ENCODE peak calls at places on chromosomes 2 and 18, in seven cellular contexts. One of them, this sample, is unnamed.

GRCh38 chr2:25222475-25223121 is 54.2 kb upstream of the POMC start:
- DNase-seq in Panc1: no peak
- DNase-seq in cardiac muscle cell: no peak
- DNase-seq in H9: no peak
- DNase-seq in HepG2: no peak
- DNase-seq in foreskin fibroblast: no peak
- DNase-seq in H1: no peak
- DNase-seq in this sample: no peak

GRCh38 chr2:102657770-102658169 is 38.4 kb downstream of the SLC9A2 start:
- DNase-seq in Panc1: no peak
- DNase-seq in cardiac muscle cell: no peak
- DNase-seq in H9: no peak
- DNase-seq in HepG2: no peak
- DNase-seq in foreskin fibroblast: no peak
- DNase-seq in H1: no peak
- DNase-seq in this sample: no peak

GRCh38 chr18:50947899-50948298 is 19.9 kb upstream of the ELAC1 start:
- DNase-seq in Panc1: no peak
- DNase-seq in cardiac muscle cell: peak
- DNase-seq in H9: no peak
- DNase-seq in HepG2: no peak
- DNase-seq in foreskin fibroblast: peak
- DNase-seq in H1: no peak
- DNase-seq in this sample: peak

GRCh38 chr2:65473045-65473444 is 40.6 kb upstream of the SPRED2 start:
- DNase-seq in Panc1: no peak
- DNase-seq in cardiac muscle cell: no peak
- DNase-seq in H9: no peak
- DNase-seq in HepG2: no peak
- DNase-seq in foreskin fibroblast: no peak
- DNase-seq in H1: no peak
- DNase-seq in this sample: no peak

GRCh38 chr2:58913082-58913726 is 672.1 kb upstream of the FANCL start:
- DNase-seq in Panc1: no peak
- DNase-seq in cardiac muscle cell: no peak
- DNase-seq in H9: no peak
- DNase-seq in HepG2: no peak
- DNase-seq in foreskin fibroblast: no peak
- DNase-seq in H1: no peak
- DNase-seq in this sample: no peak

GRCh38 chr2:55620123-55620779 is 2.8 kb upstream of the PPP4R3B start:
- DNase-seq in Panc1: no peak
- DNase-seq in cardiac muscle cell: peak
- DNase-seq in H9: peak
- DNase-seq in HepG2: peak
- DNase-seq in foreskin fibroblast: peak
- DNase-seq in H1: no peak
- DNase-seq in this sample: no peak

GRCh38 chr2:128504242-128505149 is 185.8 kb upstream of the HS6ST1 start:
- DNase-seq in Panc1: no peak
- DNase-seq in cardiac muscle cell: no peak
- DNase-seq in H9: peak
- DNase-seq in HepG2: no peak
- DNase-seq in foreskin fibroblast: no peak
- DNase-seq in H1: no peak
- DNase-seq in this sample: no peak

GRCh38 chr18:53991805-53992204 is 232.7 kb downstream of the MBD2 start:
- DNase-seq in Panc1: no peak
- DNase-seq in cardiac muscle cell: peak
- DNase-seq in H9: no peak
- DNase-seq in HepG2: no peak
- DNase-seq in foreskin fibroblast: peak
- DNase-seq in H1: no peak
- DNase-seq in this sample: no peak

GRCh38 chr2:217429981-217430500 is 570.2 kb upstream of the TNP1 start:
- DNase-seq in Panc1: no peak
- DNase-seq in cardiac muscle cell: no peak
- DNase-seq in H9: no peak
- DNase-seq in HepG2: no peak
- DNase-seq in foreskin fibroblast: peak
- DNase-seq in H1: no peak
- DNase-seq in this sample: no peak

GRCh38 chr2:212863185-212863588 is 288.2 kb downstream of the IKZF2 start:
- DNase-seq in Panc1: no peak
- DNase-seq in cardiac muscle cell: peak
- DNase-seq in H9: peak
- DNase-seq in HepG2: peak
- DNase-seq in foreskin fibroblast: peak
- DNase-seq in H1: peak
- DNase-seq in this sample: no peak

GRCh38 chr2:85799215-85799956 is 45.6 kb downstream of the ATOH8 start:
- DNase-seq in Panc1: no peak
- DNase-seq in cardiac muscle cell: no peak
- DNase-seq in H9: no peak
- DNase-seq in HepG2: peak
- DNase-seq in foreskin fibroblast: no peak
- DNase-seq in H1: no peak
- DNase-seq in this sample: no peak

GRCh38 chr2:127674241-127675209 is 805 bp downstream of the LIMS2 start:
- DNase-seq in Panc1: no peak
- DNase-seq in cardiac muscle cell: no peak
- DNase-seq in H9: peak
- DNase-seq in HepG2: no peak
- DNase-seq in foreskin fibroblast: peak
- DNase-seq in H1: no peak
- DNase-seq in this sample: no peak

GRCh38 chr2:160175169-160176130 is 24.6 kb downstream of the ITGB6 start:
- DNase-seq in Panc1: no peak
- DNase-seq in cardiac muscle cell: no peak
- DNase-seq in H9: no peak
- DNase-seq in HepG2: no peak
- DNase-seq in foreskin fibroblast: no peak
- DNase-seq in H1: no peak
- DNase-seq in this sample: no peak

GRCh38 chr2:238288650-238289573 is 502 bp upstream of the PER2 start:
- DNase-seq in Panc1: peak
- DNase-seq in cardiac muscle cell: peak
- DNase-seq in H9: peak
- DNase-seq in HepG2: peak
- DNase-seq in foreskin fibroblast: peak
- DNase-seq in H1: peak
- DNase-seq in this sample: peak

GRCh38 chr2:8337321-8337720 is 344.5 kb upstream of the ID2 start:
- DNase-seq in Panc1: no peak
- DNase-seq in cardiac muscle cell: no peak
- DNase-seq in H9: no peak
- DNase-seq in HepG2: no peak
- DNase-seq in foreskin fibroblast: no peak
- DNase-seq in H1: no peak
- DNase-seq in this sample: no peak

GRCh38 chr2:238704471-238705230 is 143.2 kb upstream of the TWIST2 start:
- DNase-seq in Panc1: no peak
- DNase-seq in cardiac muscle cell: no peak
- DNase-seq in H9: no peak
- DNase-seq in HepG2: no peak
- DNase-seq in foreskin fibroblast: no peak
- DNase-seq in H1: no peak
- DNase-seq in this sample: no peak

GRCh38 chr2:240720686-240721595 is 29.3 kb downstream of the AQP12A start:
- DNase-seq in Panc1: no peak
- DNase-seq in cardiac muscle cell: no peak
- DNase-seq in H9: no peak
- DNase-seq in HepG2: no peak
- DNase-seq in foreskin fibroblast: no peak
- DNase-seq in H1: no peak
- DNase-seq in this sample: no peak

GRCh38 chr2:101976887-101977286 is 14.9 kb upstream of the IL1R2 start:
- DNase-seq in Panc1: no peak
- DNase-seq in cardiac muscle cell: no peak
- DNase-seq in H9: no peak
- DNase-seq in HepG2: no peak
- DNase-seq in foreskin fibroblast: no peak
- DNase-seq in H1: no peak
- DNase-seq in this sample: no peak

GRCh38 chr2:102442967-102443828 is 20.2 kb downstream of the IL18RAP start:
- DNase-seq in Panc1: peak
- DNase-seq in cardiac muscle cell: peak
- DNase-seq in H9: no peak
- DNase-seq in HepG2: peak
- DNase-seq in foreskin fibroblast: peak
- DNase-seq in H1: no peak
- DNase-seq in this sample: peak

GRCh38 chr2:50727940-50728339 is 304.0 kb downstream of the NRXN1 start:
- DNase-seq in Panc1: no peak
- DNase-seq in cardiac muscle cell: no peak
- DNase-seq in H9: no peak
- DNase-seq in HepG2: no peak
- DNase-seq in foreskin fibroblast: no peak
- DNase-seq in H1: no peak
- DNase-seq in this sample: no peak

GRCh38 chr2:100038019-100038418 is 104.4 kb downstream of the AFF3 start:
- DNase-seq in Panc1: no peak
- DNase-seq in cardiac muscle cell: no peak
- DNase-seq in H9: peak
- DNase-seq in HepG2: no peak
- DNase-seq in foreskin fibroblast: no peak
- DNase-seq in H1: no peak
- DNase-seq in this sample: no peak

GRCh38 chr2:240965296-240965904 is 33.0 kb upstream of the SNED1 start:
- DNase-seq in Panc1: no peak
- DNase-seq in cardiac muscle cell: peak
- DNase-seq in H9: no peak
- DNase-seq in HepG2: no peak
- DNase-seq in foreskin fibroblast: no peak
- DNase-seq in H1: no peak
- DNase-seq in this sample: no peak

GRCh38 chr2:72934683-72935610 is 17.6 kb downstream of the EMX1 start:
- DNase-seq in Panc1: no peak
- DNase-seq in cardiac muscle cell: no peak
- DNase-seq in H9: peak
- DNase-seq in HepG2: peak
- DNase-seq in foreskin fibroblast: no peak
- DNase-seq in H1: no peak
- DNase-seq in this sample: no peak
- TF ChIP-seq CTCF in Panc1: no peak
- TF ChIP-seq CTCF in cardiac muscle cell: no peak
- TF ChIP-seq CTCF in H9: peak
- TF ChIP-seq CTCF in HepG2: peak
- TF ChIP-seq CTCF in foreskin fibroblast: no peak
- TF ChIP-seq CTCF in H1: peak
- TF ChIP-seq CTCF in this sample: peak

GRCh38 chr2:10811552-10811951 is 1.0 kb downstream of the PDIA6 start:
- DNase-seq in Panc1: no peak
- DNase-seq in cardiac muscle cell: peak
- DNase-seq in H9: no peak
- DNase-seq in HepG2: no peak
- DNase-seq in foreskin fibroblast: no peak
- DNase-seq in H1: no peak
- DNase-seq in this sample: no peak

GRCh38 chr2:10813085-10813748 is 632 bp upstream of the PDIA6 start:
- DNase-seq in Panc1: no peak
- DNase-seq in cardiac muscle cell: no peak
- DNase-seq in H9: no peak
- DNase-seq in HepG2: no peak
- DNase-seq in foreskin fibroblast: no peak
- DNase-seq in H1: no peak
- DNase-seq in this sample: no peak

GRCh38 chr2:10810175-10811161 is 2.1 kb downstream of the PDIA6 start:
- DNase-seq in Panc1: no peak
- DNase-seq in cardiac muscle cell: peak
- DNase-seq in H9: no peak
- DNase-seq in HepG2: no peak
- DNase-seq in foreskin fibroblast: peak
- DNase-seq in H1: no peak
- DNase-seq in this sample: peak

GRCh38 chr2:10814142-10814541 is 1.6 kb upstream of the PDIA6 start:
- DNase-seq in Panc1: no peak
- DNase-seq in cardiac muscle cell: no peak
- DNase-seq in H9: peak
- DNase-seq in HepG2: no peak
- DNase-seq in foreskin fibroblast: no peak
- DNase-seq in H1: no peak
- DNase-seq in this sample: no peak

GRCh38 chr2:10812362-10813084 is at the start of gene PDIA6:
- DNase-seq in Panc1: peak
- DNase-seq in cardiac muscle cell: peak
- DNase-seq in H9: peak
- DNase-seq in HepG2: peak
- DNase-seq in foreskin fibroblast: peak
- DNase-seq in H1: peak
- DNase-seq in this sample: peak
- TF ChIP-seq CTCF in Panc1: no peak
- TF ChIP-seq CTCF in cardiac muscle cell: no peak
- TF ChIP-seq CTCF in H9: no peak
- TF ChIP-seq CTCF in HepG2: no peak
- TF ChIP-seq CTCF in foreskin fibroblast: no peak
- TF ChIP-seq CTCF in H1: no peak
- TF ChIP-seq CTCF in this sample: no peak

GRCh38 chr18:47248610-47249343 is 2.7 kb downstream of the SKOR2 start:
- DNase-seq in Panc1: no peak
- DNase-seq in cardiac muscle cell: no peak
- DNase-seq in H9: peak
- DNase-seq in HepG2: no peak
- DNase-seq in foreskin fibroblast: no peak
- DNase-seq in H1: no peak
- DNase-seq in this sample: no peak

GRCh38 chr18:47247833-47248609 is 3.4 kb downstream of the SKOR2 start:
- DNase-seq in Panc1: no peak
- DNase-seq in cardiac muscle cell: no peak
- DNase-seq in H9: peak
- DNase-seq in HepG2: no peak
- DNase-seq in foreskin fibroblast: no peak
- DNase-seq in H1: no peak
- DNase-seq in this sample: no peak

GRCh38 chr18:47246027-47246971 is 5.2 kb downstream of the SKOR2 start:
- DNase-seq in Panc1: no peak
- DNase-seq in cardiac muscle cell: no peak
- DNase-seq in H9: peak
- DNase-seq in HepG2: no peak
- DNase-seq in foreskin fibroblast: no peak
- DNase-seq in H1: no peak
- DNase-seq in this sample: no peak

GRCh38 chr18:47249602-47250001 is 1.9 kb downstream of the SKOR2 start:
- DNase-seq in Panc1: no peak
- DNase-seq in cardiac muscle cell: no peak
- DNase-seq in H9: no peak
- DNase-seq in HepG2: no peak
- DNase-seq in foreskin fibroblast: no peak
- DNase-seq in H1: no peak
- DNase-seq in this sample: no peak

GRCh38 chr18:47247036-47247832 is 4.2 kb downstream of the SKOR2 start:
- DNase-seq in Panc1: no peak
- DNase-seq in cardiac muscle cell: no peak
- DNase-seq in H9: peak
- DNase-seq in HepG2: no peak
- DNase-seq in foreskin fibroblast: no peak
- DNase-seq in H1: no peak
- DNase-seq in this sample: no peak
- TF ChIP-seq CTCF in Panc1: no peak
- TF ChIP-seq CTCF in cardiac muscle cell: no peak
- TF ChIP-seq CTCF in H9: peak
- TF ChIP-seq CTCF in HepG2: no peak
- TF ChIP-seq CTCF in foreskin fibroblast: no peak
- TF ChIP-seq CTCF in H1: peak
- TF ChIP-seq CTCF in this sample: peak

GRCh38 chr2:207593277-207593676 is 31.9 kb downstream of the METTL21A start:
- DNase-seq in Panc1: no peak
- DNase-seq in cardiac muscle cell: no peak
- DNase-seq in H9: no peak
- DNase-seq in HepG2: no peak
- DNase-seq in foreskin fibroblast: no peak
- DNase-seq in H1: no peak
- DNase-seq in this sample: no peak
- TF ChIP-seq CTCF in Panc1: no peak
- TF ChIP-seq CTCF in cardiac muscle cell: no peak
- TF ChIP-seq CTCF in H9: no peak
- TF ChIP-seq CTCF in HepG2: no peak
- TF ChIP-seq CTCF in foreskin fibroblast: no peak
- TF ChIP-seq CTCF in H1: no peak
- TF ChIP-seq CTCF in this sample: no peak